ENCODE peak calls at places on chromosomes 6 and 20, in seven cellular contexts. One of them, this sample, is unnamed.

GRCh38 chr6:167801263-167801662 is 25.4 kb upstream of the AFDN start:
- DNase-seq in H9: no peak
- DNase-seq in IMR-90: no peak
- DNase-seq in mesenchymal stem cell: no peak
- DNase-seq in mesendoderm: no peak
- DNase-seq in neuronal stem cell: no peak
- DNase-seq in H1: peak
- DNase-seq in this sample: no peak

GRCh38 chr6:128903715-128904114 is 20.8 kb downstream of the LAMA2 start:
- DNase-seq in H9: no peak
- DNase-seq in IMR-90: no peak
- DNase-seq in mesenchymal stem cell: no peak
- DNase-seq in mesendoderm: peak
- DNase-seq in neuronal stem cell: no peak
- DNase-seq in H1: no peak
- DNase-seq in this sample: no peak

GRCh38 chr6:593139-593906 is 63.6 kb downstream of the HUS1B start:
- DNase-seq in H9: no peak
- DNase-seq in IMR-90: peak
- DNase-seq in mesenchymal stem cell: peak
- DNase-seq in mesendoderm: peak
- DNase-seq in neuronal stem cell: peak
- DNase-seq in H1: no peak
- DNase-seq in this sample: peak

GRCh38 chr6:170057034-170057734 is 233.7 kb downstream of the DLL1 start:
- DNase-seq in H9: no peak
- DNase-seq in IMR-90: no peak
- DNase-seq in mesenchymal stem cell: no peak
- DNase-seq in mesendoderm: no peak
- DNase-seq in neuronal stem cell: no peak
- DNase-seq in H1: peak
- DNase-seq in this sample: no peak

GRCh38 chr20:56860413-56860812 is 231.3 kb downstream of the TFAP2C start:
- DNase-seq in H9: no peak
- DNase-seq in IMR-90: no peak
- DNase-seq in mesenchymal stem cell: peak
- DNase-seq in mesendoderm: no peak
- DNase-seq in neuronal stem cell: no peak
- DNase-seq in H1: no peak
- DNase-seq in this sample: no peak

GRCh38 chr6:5443491-5443890 is 182.2 kb downstream of the FARS2 start:
- DNase-seq in H9: no peak
- DNase-seq in IMR-90: no peak
- DNase-seq in mesenchymal stem cell: no peak
- DNase-seq in mesendoderm: no peak
- DNase-seq in neuronal stem cell: no peak
- DNase-seq in H1: no peak
- DNase-seq in this sample: no peak

GRCh38 chr6:140960566-140960965 is 1172.2 kb upstream of the GJE1 start:
- DNase-seq in H9: no peak
- DNase-seq in IMR-90: peak
- DNase-seq in mesenchymal stem cell: peak
- DNase-seq in mesendoderm: no peak
- DNase-seq in neuronal stem cell: no peak
- DNase-seq in H1: no peak
- DNase-seq in this sample: no peak

GRCh38 chr6:121435444-121436069 is at the start of gene GJA1:
- DNase-seq in H9: peak
- DNase-seq in IMR-90: peak
- DNase-seq in mesenchymal stem cell: peak
- DNase-seq in mesendoderm: peak
- DNase-seq in neuronal stem cell: peak
- DNase-seq in H1: no peak
- DNase-seq in this sample: peak

GRCh38 chr6:134482585-134483346 is 164.9 kb upstream of the SGK1 start:
- DNase-seq in H9: no peak
- DNase-seq in IMR-90: no peak
- DNase-seq in mesenchymal stem cell: no peak
- DNase-seq in mesendoderm: no peak
- DNase-seq in neuronal stem cell: no peak
- DNase-seq in H1: no peak
- DNase-seq in this sample: peak

GRCh38 chr20:43983359-43983758 is 68.7 kb downstream of the TOX2 start:
- DNase-seq in H9: peak
- DNase-seq in IMR-90: no peak
- DNase-seq in mesenchymal stem cell: no peak
- DNase-seq in mesendoderm: peak
- DNase-seq in neuronal stem cell: no peak
- DNase-seq in H1: peak
- DNase-seq in this sample: peak

DNA sequence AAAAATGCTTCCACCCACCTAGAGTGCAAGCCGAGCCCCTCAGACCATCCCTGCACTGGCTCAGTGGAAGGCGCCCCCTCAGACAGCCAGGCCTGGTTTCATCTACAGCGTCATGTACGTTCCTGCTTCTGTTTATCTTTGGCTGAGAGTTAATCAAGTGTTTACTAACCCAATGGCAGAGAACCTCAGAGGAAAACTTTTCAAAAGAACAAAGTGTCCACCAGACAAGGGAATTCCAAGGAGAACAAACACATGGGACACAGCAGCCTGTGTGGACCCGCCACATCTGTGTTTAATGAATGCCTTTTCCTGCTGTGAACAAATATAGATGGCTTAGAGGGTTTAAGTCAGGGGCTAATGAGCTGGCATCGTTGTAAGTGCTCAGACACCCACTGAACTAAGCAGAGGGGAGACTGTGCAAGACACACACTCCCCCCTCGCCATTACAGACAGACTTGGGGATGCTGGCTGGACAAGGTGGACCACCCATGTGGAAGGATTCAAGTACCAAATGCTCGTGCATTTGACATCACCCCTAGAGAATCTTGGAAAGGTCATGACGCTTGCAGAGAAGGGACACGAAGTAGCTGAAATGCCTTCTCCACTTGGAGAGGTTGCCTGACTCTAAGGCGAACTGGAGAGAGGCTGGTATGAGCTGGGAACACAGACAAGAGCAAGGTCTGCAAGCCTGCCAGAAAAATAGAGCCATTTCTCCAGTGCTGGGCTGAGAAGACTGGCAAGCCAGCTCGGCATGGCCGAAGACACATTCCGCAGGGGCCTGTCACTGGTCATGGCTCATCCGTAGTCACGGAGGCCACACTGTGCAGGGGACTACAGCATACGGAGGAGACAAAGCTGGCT is 53.5 kb upstream of the NXT1 start:
- DNase-seq in H9: no peak
- DNase-seq in IMR-90: no peak
- DNase-seq in mesenchymal stem cell: peak
- DNase-seq in mesendoderm: peak
- DNase-seq in neuronal stem cell: peak
- DNase-seq in H1: no peak
- DNase-seq in this sample: no peak
- H3K4ac ChIP-seq in H9: no peak
- H3K4ac ChIP-seq in IMR-90: no peak
- H3K4ac ChIP-seq in mesenchymal stem cell: no peak
- H3K4ac ChIP-seq in mesendoderm: no peak
- H3K4ac ChIP-seq in neuronal stem cell: no peak
- H3K4ac ChIP-seq in H1: no peak
- H3K4ac ChIP-seq in this sample: no peak

GRCh38 chr6:147578159-147578558 is 69.7 kb downstream of the SAMD5 start:
- DNase-seq in H9: no peak
- DNase-seq in IMR-90: peak
- DNase-seq in mesenchymal stem cell: no peak
- DNase-seq in mesendoderm: no peak
- DNase-seq in neuronal stem cell: no peak
- DNase-seq in H1: no peak
- DNase-seq in this sample: no peak

GRCh38 chr6:147579667-147580066 is 71.2 kb downstream of the SAMD5 start:
- DNase-seq in H9: no peak
- DNase-seq in IMR-90: no peak
- DNase-seq in mesenchymal stem cell: no peak
- DNase-seq in mesendoderm: no peak
- DNase-seq in neuronal stem cell: no peak
- DNase-seq in H1: no peak
- DNase-seq in this sample: no peak

GRCh38 chr6:147577466-147577865 is 69.0 kb downstream of the SAMD5 start:
- DNase-seq in H9: no peak
- DNase-seq in IMR-90: no peak
- DNase-seq in mesenchymal stem cell: no peak
- DNase-seq in mesendoderm: no peak
- DNase-seq in neuronal stem cell: no peak
- DNase-seq in H1: no peak
- DNase-seq in this sample: no peak

DNA sequence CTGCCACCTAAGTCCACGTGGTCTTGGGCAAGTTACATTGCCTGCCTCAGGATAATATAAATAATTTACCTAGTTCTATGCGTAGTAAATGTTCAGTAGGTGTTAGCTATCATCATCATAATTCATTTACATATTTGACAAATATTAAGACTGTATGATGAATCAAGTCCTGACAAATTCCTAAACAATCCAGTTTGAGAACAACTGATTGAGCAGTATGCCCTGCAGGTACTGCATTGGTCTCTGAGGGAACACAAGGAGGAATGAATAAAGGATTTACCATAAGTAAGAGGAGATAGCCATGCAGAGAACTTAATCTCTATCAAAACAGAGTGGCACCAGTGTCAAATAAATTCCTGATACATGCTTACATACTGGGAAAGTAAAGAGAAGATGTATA is 70.4 kb downstream of the SAMD5 start:
- DNase-seq in H9: no peak
- DNase-seq in IMR-90: no peak
- DNase-seq in mesenchymal stem cell: no peak
- DNase-seq in mesendoderm: no peak
- DNase-seq in neuronal stem cell: no peak
- DNase-seq in H1: no peak
- DNase-seq in this sample: no peak
- H3K4ac ChIP-seq in H9: no peak
- H3K4ac ChIP-seq in IMR-90: no peak
- H3K4ac ChIP-seq in mesenchymal stem cell: no peak
- H3K4ac ChIP-seq in mesendoderm: no peak
- H3K4ac ChIP-seq in neuronal stem cell: no peak
- H3K4ac ChIP-seq in H1: no peak
- H3K4ac ChIP-seq in this sample: no peak

GRCh38 chr20:37377346-37378081 is 31.6 kb downstream of the SRC start:
- DNase-seq in H9: no peak
- DNase-seq in IMR-90: no peak
- DNase-seq in mesenchymal stem cell: no peak
- DNase-seq in mesendoderm: no peak
- DNase-seq in neuronal stem cell: no peak
- DNase-seq in H1: no peak
- DNase-seq in this sample: no peak

GRCh38 chr20:37378785-37379598 is 33.1 kb downstream of the SRC start:
- DNase-seq in H9: no peak
- DNase-seq in IMR-90: peak
- DNase-seq in mesenchymal stem cell: peak
- DNase-seq in mesendoderm: peak
- DNase-seq in neuronal stem cell: no peak
- DNase-seq in H1: no peak
- DNase-seq in this sample: no peak

GRCh38 chr20:37376791-37377190 is 30.9 kb downstream of the SRC start:
- DNase-seq in H9: no peak
- DNase-seq in IMR-90: no peak
- DNase-seq in mesenchymal stem cell: no peak
- DNase-seq in mesendoderm: no peak
- DNase-seq in neuronal stem cell: no peak
- DNase-seq in H1: no peak
- DNase-seq in this sample: no peak

GRCh38 chr20:37379967-37380828 is 34.3 kb downstream of the SRC start:
- DNase-seq in H9: no peak
- DNase-seq in IMR-90: peak
- DNase-seq in mesenchymal stem cell: peak
- DNase-seq in mesendoderm: no peak
- DNase-seq in neuronal stem cell: no peak
- DNase-seq in H1: no peak
- DNase-seq in this sample: no peak

GRCh38 chr20:37378420-37378784 is 32.5 kb downstream of the SRC start:
- DNase-seq in H9: no peak
- DNase-seq in IMR-90: no peak
- DNase-seq in mesenchymal stem cell: no peak
- DNase-seq in mesendoderm: no peak
- DNase-seq in neuronal stem cell: no peak
- DNase-seq in H1: no peak
- DNase-seq in this sample: no peak
- H3K4ac ChIP-seq in H9: no peak
- H3K4ac ChIP-seq in IMR-90: peak
- H3K4ac ChIP-seq in mesenchymal stem cell: no peak
- H3K4ac ChIP-seq in mesendoderm: no peak
- H3K4ac ChIP-seq in neuronal stem cell: no peak
- H3K4ac ChIP-seq in H1: no peak
- H3K4ac ChIP-seq in this sample: peak

DNA sequence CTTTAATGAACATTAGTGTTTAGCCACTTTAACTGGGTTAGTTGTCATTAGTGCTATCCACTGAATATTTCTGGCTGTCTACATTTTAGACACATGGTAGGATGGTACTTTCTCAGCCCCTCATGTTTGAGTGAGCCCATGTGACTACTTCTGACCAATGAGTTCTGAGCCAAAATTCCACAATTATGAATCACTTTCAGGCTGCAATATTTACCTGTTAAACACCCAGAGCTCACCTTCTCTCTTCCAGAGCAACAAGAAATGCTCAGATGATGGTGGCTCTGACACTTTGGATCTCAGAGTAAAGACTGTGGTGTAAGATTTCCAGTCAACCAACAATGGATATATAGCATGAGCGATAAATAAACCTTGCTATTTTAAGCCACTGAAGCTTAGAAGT is 24.8 kb downstream of the SPACA1 start:
- DNase-seq in H9: no peak
- DNase-seq in IMR-90: no peak
- DNase-seq in mesenchymal stem cell: no peak
- DNase-seq in mesendoderm: no peak
- DNase-seq in neuronal stem cell: no peak
- DNase-seq in H1: no peak
- DNase-seq in this sample: no peak
- H3K4ac ChIP-seq in H9: no peak
- H3K4ac ChIP-seq in IMR-90: no peak
- H3K4ac ChIP-seq in mesenchymal stem cell: no peak
- H3K4ac ChIP-seq in mesendoderm: no peak
- H3K4ac ChIP-seq in neuronal stem cell: no peak
- H3K4ac ChIP-seq in H1: no peak
- H3K4ac ChIP-seq in this sample: no peak

DNA sequence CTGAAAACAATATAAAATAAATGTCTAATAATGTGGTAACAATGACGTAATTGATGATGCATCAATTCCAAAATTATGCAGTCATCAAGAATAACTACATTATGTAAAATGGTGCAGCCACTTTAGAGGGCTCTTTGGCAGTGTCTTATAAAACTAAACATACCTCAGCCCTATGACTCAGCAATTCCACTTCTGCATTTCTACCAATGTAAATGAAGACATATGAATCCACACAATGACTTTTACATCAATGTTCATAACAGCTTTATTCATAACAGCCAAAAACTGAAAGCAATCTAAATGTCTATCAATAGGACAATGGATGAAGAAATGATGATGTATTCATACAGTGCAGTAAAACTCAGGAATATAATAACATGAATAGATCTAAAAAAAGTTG is 395.9 kb downstream of the PLCB1 start:
- DNase-seq in H9: no peak
- DNase-seq in IMR-90: peak
- DNase-seq in mesenchymal stem cell: peak
- DNase-seq in mesendoderm: no peak
- DNase-seq in neuronal stem cell: no peak
- DNase-seq in H1: no peak
- DNase-seq in this sample: no peak
- H3K4ac ChIP-seq in H9: no peak
- H3K4ac ChIP-seq in IMR-90: no peak
- H3K4ac ChIP-seq in mesenchymal stem cell: no peak
- H3K4ac ChIP-seq in mesendoderm: no peak
- H3K4ac ChIP-seq in neuronal stem cell: no peak
- H3K4ac ChIP-seq in H1: no peak
- H3K4ac ChIP-seq in this sample: no peak

GRCh38 chr20:664151-664550 is 11.2 kb upstream of the SRXN1 start:
- DNase-seq in H9: no peak
- DNase-seq in IMR-90: no peak
- DNase-seq in mesenchymal stem cell: no peak
- DNase-seq in mesendoderm: no peak
- DNase-seq in neuronal stem cell: no peak
- DNase-seq in H1: no peak
- DNase-seq in this sample: no peak
- H3K4ac ChIP-seq in H9: no peak
- H3K4ac ChIP-seq in IMR-90: no peak
- H3K4ac ChIP-seq in mesenchymal stem cell: no peak
- H3K4ac ChIP-seq in mesendoderm: no peak
- H3K4ac ChIP-seq in neuronal stem cell: no peak
- H3K4ac ChIP-seq in H1: no peak
- H3K4ac ChIP-seq in this sample: no peak